ENCODE peak calls at places on chromosomes 1 and 21, in four cellular contexts. T is ELR, S is amniotic stem cell, D is caudate nucleus. B is an unnamed sample.

GRCh38 chr1:80776286-80776685 is 1024.4 kb upstream of the ADGRL2 start:
- DNase-seq in T (no peak), D (no peak), S (no peak), B (no peak)

GRCh38 chr1:210099921-210100320 is 132.7 kb upstream of the SERTAD4 start:
- DNase-seq in D (peak), S (no peak), T (no peak), B (no peak)

GRCh38 chr1:93446837-93447451 is 974 bp upstream of the FNBP1L start:
- DNase-seq in T (peak), S (no peak), D (no peak), B (no peak)

GRCh38 chr1:208065862-208066261 is 154.9 kb upstream of the CD34 start:
- DNase-seq in S (no peak), D (no peak), T (peak), B (no peak)

GRCh38 chr1:53410100-53410541 is 49.1 kb upstream of the DMRTB1 start:
- DNase-seq in T (peak), S (no peak), D (no peak), B (no peak)

GRCh38 chr1:239218296-239218695 is 168.1 kb upstream of the CHRM3 start:
- DNase-seq in D (no peak), T (no peak), S (no peak), B (no peak)

GRCh38 chr1:41576620-41577019 is 92.1 kb upstream of the EDN2 start:
- DNase-seq in T (peak), S (no peak), D (no peak), B (no peak)

GRCh38 chr21:39620856-39621255 is 8.1 kb downstream of the B3GALT5 start:
- DNase-seq in T (no peak), D (no peak), S (no peak), B (no peak)

GRCh38 chr1:161480381-161481035 is 24.7 kb upstream of the FCGR2A start:
- DNase-seq in S (no peak), D (no peak), T (no peak), B (no peak)